ENCODE peak calls at places on chromosomes 4 and X, in four cellular contexts. A, H, D and K are unnamed samples.

GRCh38 chr4:155522201-155522600 is 144.4 kb upstream of the GUCY1A1 start:
- DNase-seq in H (no peak), A (no peak), D (no peak), K (no peak)

GRCh38 chr4:122003335-122003734 is 51.5 kb upstream of the TRPC3 start:
- DNase-seq in H (peak), A (no peak), D (peak), K (peak)

GRCh38 chr4:96593422-96593821 is 753.5 kb downstream of the PDHA2 start:
- DNase-seq in H (no peak), D (no peak), A (no peak), K (no peak)

GRCh38 chr4:135239964-135240363 is 1038.4 kb upstream of the PABPC4L start:
- DNase-seq in A (no peak), H (no peak), D (no peak), K (no peak)

GRCh38 chr4:94304365-94304971 is 38.2 kb downstream of the HPGDS start:
- DNase-seq in D (peak), A (no peak), H (peak), K (peak)

GRCh38 chr4:97367878-97368277 is 775.4 kb downstream of the STPG2 start:
- DNase-seq in A (no peak), H (peak), D (no peak), K (no peak)

GRCh38 chr4:17544831-17545234 is 29.9 kb downstream of the CLRN2 start:
- DNase-seq in H (no peak), A (no peak), D (no peak), K (peak)

GRCh38 chr4:98565646-98566403 is 92.6 kb downstream of the TSPAN5 start:
- DNase-seq in D (no peak), H (no peak), A (no peak), K (no peak)

GRCh38 chrX:155880586-155881157 is 473 bp upstream of the VAMP7 start:
- DNase-seq in D (no peak), H (no peak), A (no peak), K (peak)

GRCh38 chr4:164828945-164829344 is 48.0 kb upstream of the APELA start:
- DNase-seq in H (no peak), A (no peak), D (no peak), K (no peak)

GRCh38 chr4:13173974-13174373 is 310.2 kb downstream of the RAB28 start:
- DNase-seq in D (no peak), A (no peak), H (no peak), K (no peak)

GRCh38 chr4:5421416-5421815 is 286.9 kb downstream of the EVC2 start:
- DNase-seq in A (no peak), D (no peak), H (no peak), K (no peak)

GRCh38 chrX:115378471-115378870 is 89.0 kb downstream of the LUZP4 start:
- DNase-seq in H (no peak), D (no peak), A (no peak), K (peak)

GRCh38 chr4:168183717-168184571 is 91.6 kb downstream of the ANXA10 start:
- DNase-seq in H (peak), A (no peak), D (peak), K (peak)

GRCh38 chr4:60683357-60683756 is 516.8 kb upstream of the ADGRL3 start:
- DNase-seq in H (no peak), D (no peak), A (no peak), K (no peak)

GRCh38 chr4:143531368-143531767 is 17.9 kb downstream of the SMARCA5 start:
- DNase-seq in A (no peak), D (peak), H (peak), K (peak)

GRCh38 chr4:8592366-8593267 is at the start of gene CPZ:
- DNase-seq in D (no peak), A (no peak), H (no peak), K (no peak)

GRCh38 chrX:69552512-69552911 is 48.4 kb downstream of the NALF2 start:
- DNase-seq in H (no peak), D (no peak), A (no peak), K (no peak)

GRCh38 chr4:13627185-13627605 is 330 bp downstream of the BOD1L1 start:
- DNase-seq in D (peak), A (no peak), H (peak), K (peak)

GRCh38 chrX:9392445-9392844 is 72.4 kb upstream of the TBL1X start:
- DNase-seq in D (no peak), H (no peak), A (no peak), K (no peak)

GRCh38 chr4:71237626-71238025 is 101.2 kb upstream of the SLC4A4 start:
- DNase-seq in H (no peak), D (no peak), A (no peak), K (no peak)